ENCODE peak calls at places on chromosomes 5 and 9, in four cellular contexts. V is activated effector memory CD4-positive, alpha-beta T cell treated with Interleukin-2 at 50 U/mL for 16 hours; Y is cardiac fibroblast; S is substantia nigra. B is an unnamed sample.

GRCh38 chr5:139569276-139569955 is 8.3 kb downstream of the UBE2D2 start:
- DNase-seq in V (no peak), Y (no peak), S (no peak), B (peak)

GRCh38 chr9:87324613-87325194 is 173.0 kb upstream of the DAPK1 start:
- DNase-seq in V (no peak), Y (peak), S (no peak), B (peak)

GRCh38 chr9:130450344-130451003 is 5.7 kb downstream of the ASS1 start:
- DNase-seq in V (no peak), Y (no peak), S (no peak), B (no peak)

GRCh38 chr5:111310713-111311620 is 86.8 kb downstream of the CAMK4 start:
- DNase-seq in V (no peak), Y (no peak), S (no peak), B (no peak)

GRCh38 chr9:117098331-117098730 is 316.5 kb downstream of the ASTN2 start:
- DNase-seq in V (no peak), Y (no peak), S (no peak), B (no peak)

GRCh38 chr5:96677496-96677895 is 15.3 kb downstream of the CAST start:
- DNase-seq in V (no peak), Y (no peak), S (no peak), B (no peak)

GRCh38 chr9:127140181-127140580 is 17.7 kb upstream of the ANGPTL2 start:
- DNase-seq in V (no peak), Y (no peak), S (no peak), B (no peak)

GRCh38 chr5:10856646-10857332 is 95.8 kb upstream of the DAP start:
- DNase-seq in V (no peak), Y (peak), S (peak), B (peak)

GRCh38 chr5:171639966-171640365 is 145.7 kb upstream of the SMIM23 start:
- DNase-seq in V (no peak), Y (no peak), S (no peak), B (no peak)